ENCODE peak calls at places on chromosomes 7 and 10, in ten cellular contexts. One of them, this sample, is unnamed.

GRCh38 chr7:48274662-48275061 is 103.4 kb downstream of the ABCA13 start:
- DNase-seq in cardiac muscle cell: no peak
- DNase-seq in AG09309: no peak
- DNase-seq in fibroblast of pulmonary artery: peak; percentile 17
- DNase-seq in lower leg skin: no peak
- DNase-seq in lung: no peak
- DNase-seq in neural progenitor cell: no peak
- DNase-seq in H1: no peak
- DNase-seq in colonic mucosa: no peak
- DNase-seq in cardiac fibroblast: no peak
- DNase-seq in this sample: no peak

GRCh38 chr7:82961240-82961639 is 201.4 kb downstream of the PCLO start:
- DNase-seq in lung: no peak
- DNase-seq in neural progenitor cell: no peak
- DNase-seq in colonic mucosa: no peak
- DNase-seq in AG09309: no peak
- DNase-seq in cardiac fibroblast: no peak
- DNase-seq in cardiac muscle cell: no peak
- DNase-seq in lower leg skin: no peak
- DNase-seq in H1: no peak
- DNase-seq in fibroblast of pulmonary artery: no peak
- DNase-seq in this sample: no peak

GRCh38 chr7:105246195-105247078 is 142.3 kb downstream of the SRPK2 start:
- DNase-seq in neural progenitor cell: no peak
- DNase-seq in cardiac muscle cell: no peak
- DNase-seq in lung: no peak
- DNase-seq in colonic mucosa: no peak
- DNase-seq in cardiac fibroblast: no peak
- DNase-seq in fibroblast of pulmonary artery: no peak
- DNase-seq in AG09309: no peak
- DNase-seq in H1: no peak
- DNase-seq in lower leg skin: no peak
- DNase-seq in this sample: no peak

GRCh38 chr10:97109562-97109961 is 76.2 kb downstream of the SLIT1 start:
- DNase-seq in cardiac fibroblast: no peak
- DNase-seq in cardiac muscle cell: no peak
- DNase-seq in colonic mucosa: no peak
- DNase-seq in H1: no peak
- DNase-seq in neural progenitor cell: no peak
- DNase-seq in lower leg skin: no peak
- DNase-seq in fibroblast of pulmonary artery: no peak
- DNase-seq in AG09309: no peak
- DNase-seq in lung: no peak
- DNase-seq in this sample: no peak

GRCh38 chr7:99372275-99373085 is 2.0 kb upstream of the ARPC1B start:
- DNase-seq in H1: no peak
- DNase-seq in cardiac muscle cell: peak; percentile 87
- DNase-seq in neural progenitor cell: peak; percentile 68
- DNase-seq in fibroblast of pulmonary artery: no peak
- DNase-seq in colonic mucosa: peak; percentile 63
- DNase-seq in lung: peak; percentile 74
- DNase-seq in lower leg skin: no peak
- DNase-seq in AG09309: no peak
- DNase-seq in cardiac fibroblast: peak; percentile 58
- DNase-seq in this sample: no peak

GRCh38 chr7:54015251-54015650 is 526.9 kb upstream of the VSTM2A start:
- DNase-seq in colonic mucosa: no peak
- DNase-seq in H1: no peak
- DNase-seq in cardiac fibroblast: no peak
- DNase-seq in neural progenitor cell: peak; percentile 23
- DNase-seq in AG09309: no peak
- DNase-seq in cardiac muscle cell: no peak
- DNase-seq in fibroblast of pulmonary artery: no peak
- DNase-seq in lung: no peak
- DNase-seq in lower leg skin: no peak
- DNase-seq in this sample: no peak

GRCh38 chr7:26675143-26675887 is 189.1 kb downstream of the SKAP2 start:
- DNase-seq in lung: no peak
- DNase-seq in AG09309: no peak
- DNase-seq in neural progenitor cell: no peak
- DNase-seq in fibroblast of pulmonary artery: peak; percentile 18
- DNase-seq in lower leg skin: no peak
- DNase-seq in cardiac muscle cell: no peak
- DNase-seq in cardiac fibroblast: no peak
- DNase-seq in colonic mucosa: no peak
- DNase-seq in H1: no peak
- DNase-seq in this sample: no peak

GRCh38 chr7:134645935-134646334 is 718 bp upstream of the BPGM start:
- DNase-seq in AG09309: no peak
- DNase-seq in lung: no peak
- DNase-seq in lower leg skin: no peak
- DNase-seq in fibroblast of pulmonary artery: peak; percentile 51
- DNase-seq in neural progenitor cell: no peak
- DNase-seq in colonic mucosa: no peak
- DNase-seq in cardiac muscle cell: peak; percentile 5
- DNase-seq in H1: no peak
- DNase-seq in cardiac fibroblast: peak; percentile 36
- DNase-seq in this sample: no peak

GRCh38 chr7:150356265-150356897 is 12.2 kb upstream of the REPIN1 start:
- DNase-seq in lung: no peak
- DNase-seq in fibroblast of pulmonary artery: peak; percentile 63
- DNase-seq in colonic mucosa: no peak
- DNase-seq in neural progenitor cell: peak; percentile 62
- DNase-seq in AG09309: no peak
- DNase-seq in lower leg skin: no peak
- DNase-seq in cardiac fibroblast: peak; percentile 58
- DNase-seq in H1: no peak
- DNase-seq in cardiac muscle cell: peak; percentile 60
- DNase-seq in this sample: no peak

GRCh38 chr7:138832966-138833365 is 35.0 kb upstream of the ATP6V0A4 start:
- DNase-seq in AG09309: no peak
- DNase-seq in lower leg skin: no peak
- DNase-seq in cardiac muscle cell: no peak
- DNase-seq in cardiac fibroblast: no peak
- DNase-seq in H1: no peak
- DNase-seq in colonic mucosa: no peak
- DNase-seq in neural progenitor cell: no peak
- DNase-seq in lung: no peak
- DNase-seq in fibroblast of pulmonary artery: no peak
- DNase-seq in this sample: no peak
- TF ChIP-seq CTCF in AG09309: no peak
- TF ChIP-seq CTCF in lower leg skin: no peak
- TF ChIP-seq CTCF in cardiac muscle cell: no peak
- TF ChIP-seq CTCF in cardiac fibroblast: no peak
- TF ChIP-seq CTCF in H1: no peak
- TF ChIP-seq CTCF in colonic mucosa: no peak
- TF ChIP-seq CTCF in neural progenitor cell: no peak
- TF ChIP-seq CTCF in lung: no peak
- TF ChIP-seq CTCF in fibroblast of pulmonary artery: no peak
- TF ChIP-seq CTCF in this sample: no peak

GRCh38 chr7:6647541-6647940 is 10.4 kb downstream of the ZNF316 start:
- DNase-seq in cardiac fibroblast: no peak
- DNase-seq in H1: no peak
- DNase-seq in AG09309: no peak
- DNase-seq in fibroblast of pulmonary artery: no peak
- DNase-seq in lung: no peak
- DNase-seq in lower leg skin: no peak
- DNase-seq in neural progenitor cell: no peak
- DNase-seq in colonic mucosa: no peak
- DNase-seq in cardiac muscle cell: no peak
- DNase-seq in this sample: no peak

GRCh38 chr7:6648815-6649104 is 11.6 kb downstream of the ZNF316 start:
- DNase-seq in lung: no peak
- DNase-seq in neural progenitor cell: no peak
- DNase-seq in H1: no peak
- DNase-seq in AG09309: no peak
- DNase-seq in cardiac fibroblast: no peak
- DNase-seq in lower leg skin: no peak
- DNase-seq in colonic mucosa: no peak
- DNase-seq in cardiac muscle cell: no peak
- DNase-seq in fibroblast of pulmonary artery: no peak
- DNase-seq in this sample: no peak

GRCh38 chr7:6649241-6649961 is 12.3 kb downstream of the ZNF316 start:
- DNase-seq in cardiac fibroblast: no peak
- DNase-seq in fibroblast of pulmonary artery: no peak
- DNase-seq in lower leg skin: no peak
- DNase-seq in colonic mucosa: no peak
- DNase-seq in neural progenitor cell: no peak
- DNase-seq in H1: no peak
- DNase-seq in cardiac muscle cell: no peak
- DNase-seq in lung: no peak
- DNase-seq in AG09309: no peak
- DNase-seq in this sample: no peak

GRCh38 chr7:6647080-6647479 is 10.0 kb downstream of the ZNF316 start:
- DNase-seq in AG09309: no peak
- DNase-seq in lung: no peak
- DNase-seq in H1: no peak
- DNase-seq in fibroblast of pulmonary artery: no peak
- DNase-seq in cardiac muscle cell: no peak
- DNase-seq in lower leg skin: no peak
- DNase-seq in cardiac fibroblast: no peak
- DNase-seq in colonic mucosa: no peak
- DNase-seq in neural progenitor cell: no peak
- DNase-seq in this sample: no peak

DNA sequence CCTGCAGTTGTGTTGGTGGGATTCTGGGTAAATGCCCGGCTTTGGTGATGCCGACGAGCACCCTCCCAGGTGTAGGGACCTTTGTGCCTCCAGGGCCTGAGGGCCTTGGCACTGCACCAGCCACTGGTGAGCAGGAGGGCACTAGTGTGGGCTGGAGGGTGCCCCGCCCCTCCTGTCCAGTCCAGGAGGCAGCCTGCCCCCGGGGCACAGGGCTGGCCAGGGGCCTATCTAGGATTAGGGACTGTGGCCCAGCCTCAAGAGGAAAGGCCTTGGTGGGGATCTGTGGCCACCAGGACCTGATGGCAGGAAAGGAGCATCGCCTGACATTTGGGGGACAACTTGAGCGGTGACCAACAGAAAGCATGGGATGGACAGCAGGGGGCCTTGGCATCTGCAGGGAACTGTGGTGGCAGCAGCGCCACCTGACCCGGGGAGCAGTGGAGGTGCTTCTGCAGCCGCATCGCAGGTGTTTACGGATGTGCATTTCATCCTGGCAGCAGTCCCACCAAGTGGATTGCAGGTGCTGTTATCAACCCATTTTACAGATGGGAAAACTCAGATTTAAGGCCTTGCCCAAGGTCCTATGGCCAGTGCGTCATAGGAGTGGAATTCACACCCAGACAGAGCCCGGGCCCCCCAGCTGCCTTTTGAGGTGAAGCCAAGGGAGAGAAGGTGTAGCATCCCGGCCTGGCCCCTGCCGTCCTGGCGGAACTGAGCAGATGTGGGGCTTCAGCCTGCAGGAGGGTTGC is 11.1 kb downstream of the ZNF316 start:
- DNase-seq in AG09309: no peak
- DNase-seq in cardiac muscle cell: no peak
- DNase-seq in cardiac fibroblast: no peak
- DNase-seq in lung: no peak
- DNase-seq in lower leg skin: no peak
- DNase-seq in colonic mucosa: no peak
- DNase-seq in neural progenitor cell: no peak
- DNase-seq in fibroblast of pulmonary artery: no peak
- DNase-seq in H1: no peak
- DNase-seq in this sample: no peak
- TF ChIP-seq CTCF in AG09309: no peak
- TF ChIP-seq CTCF in cardiac muscle cell: no peak
- TF ChIP-seq CTCF in cardiac fibroblast: no peak
- TF ChIP-seq CTCF in lung: no peak
- TF ChIP-seq CTCF in lower leg skin: no peak
- TF ChIP-seq CTCF in colonic mucosa: no peak
- TF ChIP-seq CTCF in neural progenitor cell: no peak
- TF ChIP-seq CTCF in fibroblast of pulmonary artery: no peak
- TF ChIP-seq CTCF in H1: no peak
- TF ChIP-seq CTCF in this sample: no peak

DNA sequence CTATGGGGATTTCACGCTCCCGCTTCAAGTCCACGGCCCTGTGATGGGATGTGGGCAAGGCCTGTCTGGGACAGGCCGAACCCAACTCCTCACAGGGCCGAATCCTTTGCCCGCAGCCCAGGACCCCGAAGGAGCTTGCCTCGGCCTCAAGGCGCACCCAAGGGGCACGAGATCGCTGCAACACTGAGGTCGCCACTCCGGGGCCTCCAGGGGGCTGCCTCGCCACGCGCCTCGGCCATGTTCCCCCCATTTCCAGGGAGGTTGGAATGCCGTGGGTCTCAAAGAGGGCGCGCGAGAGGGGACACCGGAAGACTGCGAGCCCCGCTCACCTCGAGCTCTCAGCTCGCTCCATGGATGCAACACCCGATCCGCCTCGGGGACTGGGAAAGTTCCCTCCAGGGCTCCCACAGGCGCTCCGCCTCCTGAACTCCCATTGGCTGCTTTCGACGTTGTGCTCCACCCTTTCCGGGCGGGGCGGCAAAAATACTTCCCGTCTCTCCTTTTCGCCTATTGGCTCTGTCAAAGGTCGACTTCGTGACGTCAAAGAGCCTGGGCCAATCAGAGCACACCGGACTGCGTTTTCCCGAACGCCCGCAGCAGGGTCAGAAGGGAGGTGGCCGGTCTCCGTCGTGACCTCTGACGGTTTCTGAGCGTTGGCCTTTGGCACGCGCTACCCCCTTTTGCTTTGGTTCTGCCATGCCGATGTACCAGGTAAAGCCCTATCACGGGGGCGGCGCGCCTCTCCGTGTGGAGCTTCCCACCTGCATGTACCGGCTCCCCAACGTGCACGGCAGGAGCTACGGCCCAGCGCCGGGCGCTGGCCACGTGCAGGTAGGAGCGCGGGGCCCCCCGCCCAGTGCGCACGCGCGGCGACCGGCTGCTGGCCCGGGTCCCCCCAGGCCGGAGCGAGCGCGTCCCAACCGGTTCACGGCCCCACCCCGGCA is at the start of the genes AIMP2 and PMS2:
- DNase-seq in AG09309: peak; percentile 90
- DNase-seq in neural progenitor cell: peak; percentile 99
- DNase-seq in H1: peak; percentile 95
- DNase-seq in cardiac fibroblast: peak; percentile 98
- DNase-seq in lung: peak; percentile 99
- DNase-seq in cardiac muscle cell: peak; percentile 99
- DNase-seq in fibroblast of pulmonary artery: peak; percentile 99
- DNase-seq in colonic mucosa: peak; percentile 100
- DNase-seq in lower leg skin: peak; percentile 100
- DNase-seq in this sample: peak; percentile 98
- TF ChIP-seq CTCF in AG09309: no peak
- TF ChIP-seq CTCF in neural progenitor cell: peak; percentile 20
- TF ChIP-seq CTCF in H1: no peak
- TF ChIP-seq CTCF in cardiac fibroblast: no peak
- TF ChIP-seq CTCF in lung: no peak
- TF ChIP-seq CTCF in cardiac muscle cell: no peak
- TF ChIP-seq CTCF in fibroblast of pulmonary artery: no peak
- TF ChIP-seq CTCF in colonic mucosa: no peak
- TF ChIP-seq CTCF in lower leg skin: no peak
- TF ChIP-seq CTCF in this sample: peak; percentile 21

DNA sequence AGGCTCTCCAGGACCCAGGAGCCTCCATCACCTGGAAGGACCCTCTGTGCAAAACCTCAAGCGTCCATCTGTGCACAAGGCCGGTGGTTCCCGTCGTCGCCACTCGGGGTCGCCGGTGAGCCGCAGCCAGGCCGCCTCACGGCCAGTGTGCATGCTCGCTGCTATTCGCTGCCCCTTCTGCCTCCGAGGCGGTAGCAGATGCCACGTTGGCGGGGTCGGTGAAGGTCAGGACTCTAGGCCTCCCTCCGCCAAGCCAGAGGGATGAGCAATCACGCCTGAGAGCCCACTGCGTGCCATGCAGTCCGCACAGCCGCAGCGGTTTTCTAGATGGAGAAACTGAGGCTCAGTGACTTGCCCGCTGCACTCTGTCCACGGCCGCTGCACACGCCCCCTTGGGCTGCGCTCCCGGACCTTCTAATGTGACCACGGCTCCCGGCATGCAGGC is 5.7 kb downstream of the UPK3B start:
- DNase-seq in AG09309: no peak
- DNase-seq in lower leg skin: peak; percentile 85
- DNase-seq in neural progenitor cell: no peak
- DNase-seq in cardiac fibroblast: peak; percentile 42
- DNase-seq in fibroblast of pulmonary artery: peak; percentile 64
- DNase-seq in H1: no peak
- DNase-seq in colonic mucosa: peak; percentile 49
- DNase-seq in cardiac muscle cell: peak; percentile 46
- DNase-seq in lung: no peak
- DNase-seq in this sample: no peak
- TF ChIP-seq CTCF in AG09309: peak; percentile 77
- TF ChIP-seq CTCF in lower leg skin: no peak
- TF ChIP-seq CTCF in neural progenitor cell: no peak
- TF ChIP-seq CTCF in cardiac fibroblast: no peak
- TF ChIP-seq CTCF in fibroblast of pulmonary artery: peak; percentile 97
- TF ChIP-seq CTCF in H1: no peak
- TF ChIP-seq CTCF in colonic mucosa: peak; percentile 63
- TF ChIP-seq CTCF in cardiac muscle cell: peak; percentile 54
- TF ChIP-seq CTCF in lung: peak; percentile 33
- TF ChIP-seq CTCF in this sample: no peak